ENCODE peak calls at places on chromosomes 16 and 17, in four cellular contexts. W is mesendoderm, I is IMR-90, A is H1. X is an unnamed sample.

GRCh38 chr17:49987290-49987585 is 7.8 kb downstream of the DLX3 start:
- DNase-seq in W (no peak), I (no peak), A (peak), X (peak)

GRCh38 chr17:35255316-35255715 is 12.4 kb downstream of the SLFN5 start:
- DNase-seq in W (no peak), I (no peak), A (no peak), X (no peak)

GRCh38 chr17:47884905-47885735 is 10.9 kb upstream of the SP2 start:
- DNase-seq in W (no peak), I (no peak), A (peak), X (peak)

GRCh38 chr17:78826426-78826825 is 14.2 kb downstream of the USP36 start:
- DNase-seq in W (no peak), I (peak), A (no peak), X (no peak)

GRCh38 chr17:78272181-78272913 is 40.9 kb downstream of the TMEM235 start:
- DNase-seq in W (peak), I (peak), A (no peak), X (peak)

GRCh38 chr17:50209472-50210248 is 8.2 kb upstream of the COL1A1 start:
- DNase-seq in W (peak), I (peak), A (peak), X (peak)

GRCh38 chr17:31842416-31843381 is 16.3 kb downstream of the COPRS start:
- DNase-seq in W (peak), I (peak), A (peak), X (peak)

GRCh38 chr16:4687416-4687815 is 5.9 kb upstream of the NUDT16L1 start:
- DNase-seq in W (no peak), I (no peak), A (no peak), X (no peak)

GRCh38 chr16:86519649-86520316 is 9.5 kb downstream of the FOXF1 start:
- DNase-seq in W (peak), I (peak), A (peak), X (peak)

GRCh38 chr16:67560827-67561342 is 1.4 kb upstream of the CTCF start:
- DNase-seq in W (no peak), I (no peak), A (no peak), X (no peak)

GRCh38 chr16:20971420-20971819 is 70.8 kb downstream of the LYRM1 start:
- DNase-seq in W (no peak), I (no peak), A (no peak), X (no peak)

GRCh38 chr17:28675980-28676379 is 14.0 kb downstream of the SUPT6H start:
- DNase-seq in W (peak), I (no peak), A (no peak), X (no peak)

GRCh38 chr16:53465606-53466290 is 31.5 kb downstream of the RBL2 start:
- DNase-seq in W (no peak), I (peak), A (no peak), X (no peak)

GRCh38 chr16:4214215-4214621 is 27.7 kb downstream of the SRL start:
- DNase-seq in W (peak), I (peak), A (no peak), X (no peak)

GRCh38 chr16:48311242-48311641 is 63.9 kb upstream of the ABCC11 start:
- DNase-seq in W (no peak), I (no peak), A (no peak), X (no peak)

GRCh38 chr16:23016372-23016771 is 132.9 kb downstream of the USP31 start:
- DNase-seq in W (no peak), I (no peak), A (no peak), X (no peak)

GRCh38 chr16:30473231-30474061 is 904 bp downstream of the ITGAL start:
- DNase-seq in W (no peak), I (no peak), A (no peak), X (no peak)

GRCh38 chr17:40518401-40519088 is 17.1 kb upstream of the TNS4 start:
- DNase-seq in W (peak), I (no peak), A (no peak), X (peak)

GRCh38 chr17:59620518-59621259 is 994 bp downstream of the CLTC start:
- DNase-seq in W (peak), I (no peak), A (no peak), X (peak)

GRCh38 chr17:74864866-74865395 is 5.2 kb upstream of the GRIN2C start:
- DNase-seq in W (peak), I (peak), A (peak), X (peak)

GRCh38 chr17:40547079-40547784 is 18.0 kb downstream of the CCR7 start:
- DNase-seq in W (no peak), I (no peak), A (no peak), X (peak)

GRCh38 chr17:62627904-62628603 is 584 bp downstream of the MRC2 start:
- DNase-seq in W (peak), I (peak), A (no peak), X (peak)

GRCh38 chr16:11100239-11100750 is 155.7 kb downstream of the SOCS1 start:
- DNase-seq in W (peak), I (peak), A (peak), X (peak)

GRCh38 chr16:5035909-5036227 is 2.1 kb upstream of the NAGPA start:
- DNase-seq in W (no peak), I (no peak), A (no peak), X (no peak)

GRCh38 chr16:81707411-81708321 is 71.4 kb upstream of the PLCG2 start:
- DNase-seq in W (no peak), I (peak), A (no peak), X (no peak)

GRCh38 chr17:41494524-41494923 is 4.8 kb upstream of the KRT36 start:
- DNase-seq in W (peak), I (peak), A (no peak), X (no peak)

GRCh38 chr16:70778901-70779309 is 22.1 kb downstream of the VAC14 start:
- DNase-seq in W (peak), I (peak), A (peak), X (peak)

GRCh38 chr16:31375231-31375630 is 17.9 kb upstream of the ITGAD start:
- DNase-seq in W (no peak), I (no peak), A (no peak), X (no peak)

GRCh38 chr16:38941-39892 is 14.2 kb downstream of the POLR3K start:
- DNase-seq in W (no peak), I (no peak), A (no peak), X (no peak)

GRCh38 chr17:8123695-8124349 is at the start of gene HES7:
- DNase-seq in W (peak), I (peak), A (peak), X (peak)

GRCh38 chr16:65916995-65917394 is 449.5 kb upstream of the CDH5 start:
- DNase-seq in W (peak), I (no peak), A (no peak), X (peak)

GRCh38 chr16:15653227-15653626 is 3.2 kb downstream of the NDE1 start:
- DNase-seq in W (peak), I (peak), A (no peak), X (no peak)

GRCh38 chr17:59165933-59166342 is 10.4 kb downstream of the PRR11 start:
- DNase-seq in W (peak), I (peak), A (peak), X (peak)

GRCh38 chr16:88734361-88734728 is 28.0 kb downstream of the CTU2 start:
- DNase-seq in W (no peak), I (no peak), A (no peak), X (no peak)

GRCh38 chr17:76384222-76384986 is at the start of gene SPHK1:
- DNase-seq in W (peak), I (peak), A (peak), X (peak)

GRCh38 chr17:76384987-76385891 is 830 bp downstream of the SPHK1 start:
- DNase-seq in W (peak), I (peak), A (peak), X (peak)

GRCh38 chr17:76382305-76382802 is 2.1 kb upstream of the SPHK1 start:
- DNase-seq in W (peak), I (peak), A (peak), X (peak)

GRCh38 chr17:76382803-76383644 is 1.4 kb upstream of the SPHK1 start:
- DNase-seq in W (peak), I (peak), A (peak), X (peak)

DNA sequence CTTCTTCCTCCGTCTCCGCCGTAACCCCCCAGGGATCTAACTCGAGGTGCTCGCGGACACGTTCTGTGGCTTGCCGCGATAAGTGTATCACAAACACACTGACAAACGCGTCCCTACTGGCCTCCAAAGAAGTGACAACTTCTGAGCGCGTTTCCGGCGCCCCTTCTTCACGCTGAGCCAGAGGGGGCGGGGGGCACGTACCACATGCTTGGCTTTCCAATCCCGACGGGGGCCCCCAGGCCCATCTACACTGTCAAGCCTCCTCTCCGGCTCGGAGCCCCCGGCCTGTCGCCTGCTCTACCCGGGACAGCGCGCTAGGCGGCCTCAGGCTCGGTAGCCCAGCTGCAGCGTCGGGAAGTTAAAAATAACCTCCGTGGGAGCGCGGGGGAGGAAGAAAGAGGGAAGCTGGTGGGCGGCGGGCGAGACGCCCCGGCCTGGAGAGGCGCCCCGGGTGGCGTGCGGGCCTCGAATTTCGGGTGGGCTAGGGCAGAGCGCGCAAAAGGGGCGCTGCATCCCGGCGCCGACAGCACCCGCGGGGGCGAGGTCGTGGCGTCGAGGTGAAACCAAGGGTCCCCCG is 676 bp upstream of the SPHK1 start:
- DNase-seq in W (peak), I (peak), A (peak), X (peak)
- H3K56ac ChIP-seq in W (peak), I (peak), A (no peak), X (no peak)

GRCh38 chr17:79910985-79911361 is 71.7 kb upstream of the CBX4 start:
- DNase-seq in W (no peak), I (no peak), A (no peak), X (no peak)
- H2BK15ac ChIP-seq in W (no peak), I (no peak), A (no peak), X (no peak)

GRCh38 chr17:44556854-44557606 is at the start of gene FZD2:
- DNase-seq in W (peak), I (peak), A (peak), X (peak)
- H3K56ac ChIP-seq in W (peak), I (peak), A (peak), X (no peak)

DNA sequence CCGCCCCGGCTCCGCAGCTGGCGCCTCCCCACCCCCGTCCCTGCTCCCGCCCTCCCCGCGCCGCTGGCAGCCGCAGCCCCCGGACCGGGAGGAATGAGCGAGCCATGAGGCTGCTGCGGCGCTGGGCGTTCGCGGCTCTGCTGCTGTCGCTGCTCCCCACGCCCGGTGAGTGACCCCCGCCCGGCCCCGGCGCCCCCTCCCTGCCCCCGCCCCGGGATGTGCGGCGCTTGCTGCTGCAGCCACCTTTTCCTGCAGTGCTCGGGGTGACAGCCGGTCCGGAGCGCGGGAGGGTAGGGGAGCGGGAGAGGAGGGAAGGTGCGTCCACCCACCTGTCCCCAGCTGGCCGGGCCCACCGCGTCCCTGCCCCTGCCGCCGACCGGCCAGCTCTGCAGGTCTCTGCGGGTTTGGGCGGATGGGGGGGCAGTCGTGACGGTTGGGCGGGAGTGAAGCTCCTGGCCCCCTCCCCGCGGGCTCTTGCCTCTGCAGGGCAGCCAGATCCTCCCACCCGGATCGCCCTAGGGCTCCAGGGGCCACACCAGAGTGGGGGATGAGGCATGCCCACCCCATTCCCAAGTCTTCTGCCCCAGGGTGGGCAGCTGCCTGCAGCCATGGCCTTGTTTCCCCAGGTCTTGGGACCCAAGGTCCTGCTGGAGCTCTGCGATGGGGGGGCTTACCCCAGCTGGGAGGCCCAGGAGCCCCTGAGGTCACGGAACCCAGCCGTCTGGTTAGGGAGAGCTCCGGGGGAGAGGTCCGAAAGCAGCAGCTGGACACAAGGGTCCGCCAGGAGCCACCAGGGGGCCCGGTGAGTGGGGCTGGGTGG is 518 bp downstream of the ADAM11 start:
- DNase-seq in W (no peak), I (no peak), A (no peak), X (peak)
- H2BK15ac ChIP-seq in W (no peak), I (no peak), A (no peak), X (no peak)